ENCODE peak calls at places on chromosomes 6 and 20, in seven cellular contexts. J is testis, V is GM12865, F is lower leg skin, Q is cardiac fibroblast, Y is WTC11, B is RWPE1. I is an unnamed sample.

GRCh38 chr20:10309326-10309725 is 90.7 kb downstream of the SNAP25 start:
- DNase-seq in J (no peak), V (no peak), F (no peak), Q (peak), Y (no peak), B (peak), I (peak)

GRCh38 chr6:14889698-14890593 is 355.9 kb upstream of the JARID2 start:
- DNase-seq in J (no peak), V (no peak), F (no peak), Q (no peak), Y (no peak), B (no peak), I (no peak)

GRCh38 chr20:46099491-46100287 is 9.9 kb upstream of the NCOA5 start:
- DNase-seq in J (peak), V (peak), F (no peak), Q (no peak), Y (peak), B (no peak), I (no peak)

GRCh38 chr6:158595223-158595622 is 35.3 kb downstream of the TMEM181 start:
- DNase-seq in J (no peak), V (peak), F (no peak), Q (peak), Y (no peak), B (peak), I (no peak)

GRCh38 chr6:170189236-170189635 is 101.6 kb downstream of the DLL1 start:
- DNase-seq in J (no peak), V (no peak), F (peak), Q (no peak), Y (no peak), B (no peak), I (no peak)

GRCh38 chr6:1593958-1594314 is 15.8 kb upstream of the FOXC1 start:
- DNase-seq in J (no peak), V (no peak), F (peak), Q (no peak), Y (no peak), B (no peak), I (no peak)

GRCh38 chr20:23349338-23350006 is 1.1 kb upstream of the NXT1 start:
- DNase-seq in J (no peak), V (no peak), F (peak), Q (no peak), Y (no peak), B (no peak), I (no peak)

GRCh38 chr6:1624848-1625341 is 15.2 kb downstream of the FOXC1 start:
- DNase-seq in J (no peak), V (no peak), F (peak), Q (peak), Y (no peak), B (no peak), I (no peak)

GRCh38 chr6:144286503-144287393 is 1.6 kb downstream of the UTRN start:
- DNase-seq in J (peak), V (no peak), F (peak), Q (peak), Y (peak), B (peak), I (peak)

GRCh38 chr20:49344975-49345374 is 67.1 kb upstream of the ZNFX1 start:
- DNase-seq in J (no peak), V (no peak), F (peak), Q (peak), Y (no peak), B (peak), I (peak)

GRCh38 chr6:93581371-93581770 is 162.0 kb upstream of the EPHA7 start:
- DNase-seq in J (no peak), V (no peak), F (no peak), Q (no peak), Y (no peak), B (no peak), I (no peak)

GRCh38 chr6:63410435-63411426 is 90.9 kb upstream of the LGSN start:
- DNase-seq in J (no peak), V (no peak), F (no peak), Q (no peak), Y (no peak), B (no peak), I (no peak)

GRCh38 chr6:81614292-81614691 is 138.2 kb downstream of the TENT5A start:
- DNase-seq in J (no peak), V (no peak), F (no peak), Q (peak), Y (no peak), B (no peak), I (no peak)

GRCh38 chr6:43948527-43949450 is 178.5 kb downstream of the MRPL14 start:
- DNase-seq in J (no peak), V (no peak), F (no peak), Q (peak), Y (no peak), B (no peak), I (no peak)

GRCh38 chr6:37570801-37571200 is 71.1 kb upstream of the CCDC167 start:
- DNase-seq in J (no peak), V (no peak), F (no peak), Q (no peak), Y (peak), B (no peak), I (no peak)

GRCh38 chr6:156427345-156427744 is 349.8 kb upstream of the ARID1B start:
- DNase-seq in J (no peak), V (no peak), F (no peak), Q (peak), Y (no peak), B (peak), I (no peak)

GRCh38 chr6:99434702-99435530 is 9.8 kb upstream of the PNISR start:
- DNase-seq in J (no peak), V (peak), F (no peak), Q (peak), Y (no peak), B (peak), I (peak)

GRCh38 chr20:24328901-24329300 is 140.5 kb upstream of the SYNDIG1 start:
- DNase-seq in J (no peak), V (no peak), F (no peak), Q (no peak), Y (no peak), B (no peak), I (no peak)

GRCh38 chr6:5084192-5084786 is 852 bp upstream of the PPP1R3G start:
- DNase-seq in J (no peak), V (peak), F (peak), Q (no peak), Y (peak), B (no peak), I (no peak)

GRCh38 chr6:85422996-85423395 is 26.9 kb upstream of the NT5E start:
- DNase-seq in J (no peak), V (no peak), F (no peak), Q (no peak), Y (no peak), B (no peak), I (no peak)

GRCh38 chr6:36893976-36894932 is 8.5 kb downstream of the C6orf89 start:
- DNase-seq in J (no peak), V (no peak), F (no peak), Q (no peak), Y (no peak), B (no peak), I (no peak)

GRCh38 chr20:17992847-17993508 is 24.2 kb downstream of the MGME1 start:
- DNase-seq in J (no peak), V (no peak), F (no peak), Q (peak), Y (no peak), B (no peak), I (no peak)

GRCh38 chr20:63643499-63643898 is 9.7 kb downstream of the STMN3 start:
- DNase-seq in J (no peak), V (no peak), F (no peak), Q (no peak), Y (no peak), B (no peak), I (no peak)

GRCh38 chr6:157169656-157170055 is 153.7 kb downstream of the TMEM242 start:
- DNase-seq in J (no peak), V (no peak), F (no peak), Q (no peak), Y (no peak), B (no peak), I (no peak)

GRCh38 chr6:9646346-9647042 is 768.4 kb downstream of the TFAP2A start:
- DNase-seq in J (no peak), V (no peak), F (no peak), Q (peak), Y (no peak), B (no peak), I (peak)

GRCh38 chr6:39314273-39314790 is at the start of gene KCNK17:
- DNase-seq in J (no peak), V (no peak), F (no peak), Q (no peak), Y (no peak), B (no peak), I (no peak)

GRCh38 chr6:108596947-108597346 is 36.2 kb downstream of the FOXO3 start:
- DNase-seq in J (no peak), V (peak), F (no peak), Q (no peak), Y (no peak), B (no peak), I (no peak)

GRCh38 chr20:24340933-24341332 is 128.5 kb upstream of the SYNDIG1 start:
- DNase-seq in J (no peak), V (no peak), F (no peak), Q (no peak), Y (no peak), B (no peak), I (no peak)

GRCh38 chr6:160991411-160992322 is at the start of gene MAP3K4:
- DNase-seq in J (peak), V (peak), F (peak), Q (peak), Y (peak), B (peak), I (no peak)

GRCh38 chr20:51163996-51164600 is 141.2 kb upstream of the KCNG1 start:
- DNase-seq in J (no peak), V (no peak), F (no peak), Q (no peak), Y (no peak), B (no peak), I (no peak)

GRCh38 chr20:5357942-5358341 is 41.2 kb upstream of the PROKR2 start:
- DNase-seq in J (no peak), V (no peak), F (no peak), Q (no peak), Y (no peak), B (no peak), I (no peak)

GRCh38 chr6:169172946-169173345 is 80.7 kb downstream of the THBS2 start:
- DNase-seq in J (no peak), V (no peak), F (peak), Q (peak), Y (no peak), B (no peak), I (no peak)

GRCh38 chr20:46883847-46884246 is 10.8 kb upstream of the EYA2 start:
- DNase-seq in J (no peak), V (no peak), F (no peak), Q (no peak), Y (no peak), B (no peak), I (no peak)

GRCh38 chr6:11430036-11430435 is 107.5 kb upstream of the TMEM170B start:
- DNase-seq in J (peak), V (no peak), F (no peak), Q (no peak), Y (no peak), B (no peak), I (no peak)

GRCh38 chr6:135163440-135163738 is 17.7 kb upstream of the MYB start:
- DNase-seq in J (no peak), V (peak), F (no peak), Q (no peak), Y (no peak), B (no peak), I (no peak)

GRCh38 chr6:89711801-89712200 is 73.3 kb upstream of the LYRM2 start:
- DNase-seq in J (no peak), V (no peak), F (no peak), Q (no peak), Y (no peak), B (no peak), I (no peak)

DNA sequence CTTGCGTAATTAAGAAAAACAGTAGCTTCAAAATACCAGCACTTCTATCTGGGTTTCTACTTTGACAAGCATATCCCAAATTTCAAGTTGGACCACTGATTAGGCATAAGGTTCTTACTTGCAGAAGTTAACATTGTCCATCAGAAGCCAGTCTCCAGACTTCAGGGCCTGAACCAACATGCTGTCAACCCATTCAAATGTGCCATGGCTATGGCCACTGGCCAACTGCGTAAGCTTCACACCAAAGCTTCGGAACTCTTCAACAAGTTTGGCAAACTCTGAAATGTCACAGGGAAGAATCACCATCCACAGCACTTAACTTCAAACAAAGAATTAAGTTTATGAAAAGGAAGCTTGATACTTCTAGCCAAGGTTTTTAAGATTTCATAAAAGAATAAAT is 78.0 kb upstream of the LYRM2 start:
- DNase-seq in J (no peak), V (no peak), F (no peak), Q (no peak), Y (no peak), B (no peak), I (no peak)
- TF ChIP-seq CTCF in J (no peak), V (no peak), F (no peak), Q (no peak), Y (no peak), B (no peak), I (no peak)

GRCh38 chr20:4154958-4155411 is 139.6 kb upstream of the RNF24 start:
- DNase-seq in J (no peak), V (no peak), F (no peak), Q (no peak), Y (no peak), B (no peak), I (no peak)
- TF ChIP-seq CTCF in J (no peak), V (no peak), F (no peak), Q (no peak), Y (no peak), B (no peak), I (no peak)

DNA sequence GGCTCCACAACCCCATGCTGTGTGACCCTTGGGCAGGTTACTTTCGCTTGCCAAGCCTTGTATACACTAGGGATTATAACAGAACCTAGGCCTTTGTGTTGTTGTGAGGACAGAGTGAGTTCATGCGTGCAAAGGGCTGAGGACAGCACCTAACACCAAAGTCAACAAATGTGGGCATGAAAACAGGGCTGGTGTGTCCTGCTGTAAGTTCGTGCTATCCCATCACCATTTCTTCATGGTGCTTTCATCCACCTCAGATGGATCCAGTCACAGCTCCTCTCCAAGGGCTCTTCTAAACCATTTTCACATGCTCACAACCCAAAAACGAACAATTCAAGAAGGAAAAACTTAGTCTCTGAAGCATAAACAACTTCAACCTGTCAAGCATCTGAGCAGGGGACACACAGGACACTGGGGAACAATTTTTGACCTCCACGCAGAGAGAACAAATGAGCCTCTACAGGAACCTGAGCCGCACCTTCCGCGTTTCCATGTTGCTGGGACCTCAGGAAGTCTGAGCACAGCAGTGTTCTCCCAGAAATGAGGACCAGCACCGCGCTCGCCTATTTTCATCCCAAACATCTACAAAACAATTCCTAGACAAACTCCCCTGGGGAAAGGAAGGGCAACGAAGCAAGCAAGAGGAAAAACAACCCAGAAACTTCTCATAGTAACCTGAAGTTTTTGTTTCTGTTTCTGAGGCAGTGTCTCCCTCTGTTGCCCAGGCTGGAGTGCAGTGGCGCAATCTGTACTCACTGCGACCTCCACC is 3.1 kb downstream of the LRP11 start:
- DNase-seq in J (no peak), V (no peak), F (no peak), Q (peak), Y (no peak), B (no peak), I (no peak)
- TF ChIP-seq CTCF in J (no peak), V (no peak), F (no peak), Q (no peak), Y (no peak), B (no peak), I (peak)

GRCh38 chr6:32954212-32954745 is 1.4 kb upstream of the HLA-DMA start:
- DNase-seq in J (no peak), V (no peak), F (no peak), Q (no peak), Y (no peak), B (no peak), I (no peak)

GRCh38 chr6:32956176-32956575 is 3.3 kb upstream of the HLA-DMA start:
- DNase-seq in J (no peak), V (no peak), F (no peak), Q (no peak), Y (no peak), B (no peak), I (no peak)

GRCh38 chr6:32952817-32953739 is at the start of gene HLA-DMA:
- DNase-seq in J (peak), V (peak), F (peak), Q (peak), Y (peak), B (peak), I (peak)

GRCh38 chr6:32953775-32954174 is 878 bp upstream of the HLA-DMA start:
- DNase-seq in J (no peak), V (no peak), F (no peak), Q (no peak), Y (no peak), B (no peak), I (no peak)

GRCh38 chr6:32954983-32955802 is 2.3 kb upstream of the HLA-DMA start:
- DNase-seq in J (no peak), V (peak), F (no peak), Q (peak), Y (peak), B (no peak), I (no peak)
- TF ChIP-seq CTCF in J (no peak), V (peak), F (no peak), Q (peak), Y (no peak), B (no peak), I (peak)

GRCh38 chr6:53152576-53152975 is 3.9 kb upstream of the GCM1 start:
- DNase-seq in J (no peak), V (no peak), F (no peak), Q (no peak), Y (no peak), B (no peak), I (no peak)

GRCh38 chr6:53154071-53154470 is 5.4 kb upstream of the GCM1 start:
- DNase-seq in J (no peak), V (no peak), F (no peak), Q (no peak), Y (no peak), B (no peak), I (no peak)

GRCh38 chr6:53154794-53155193 is 6.2 kb upstream of the GCM1 start:
- DNase-seq in J (no peak), V (no peak), F (no peak), Q (no peak), Y (no peak), B (no peak), I (no peak)

GRCh38 chr6:53148684-53149083 is at the start of gene GCM1:
- DNase-seq in J (no peak), V (no peak), F (no peak), Q (no peak), Y (no peak), B (no peak), I (no peak)

GRCh38 chr6:53151676-53152075 is 3.0 kb upstream of the GCM1 start:
- DNase-seq in J (no peak), V (peak), F (no peak), Q (no peak), Y (peak), B (no peak), I (no peak)
- TF ChIP-seq CTCF in J (no peak), V (peak), F (no peak), Q (peak), Y (peak), B (no peak), I (peak)

GRCh38 chr6:12766365-12766764 is 49.8 kb downstream of the PHACTR1 start:
- DNase-seq in J (no peak), V (no peak), F (no peak), Q (no peak), Y (no peak), B (no peak), I (no peak)
- TF ChIP-seq CTCF in J (no peak), V (no peak), F (no peak), Q (no peak), Y (no peak), B (no peak), I (no peak)

GRCh38 chr20:44461803-44462174 is 13.9 kb upstream of the TTPAL start:
- DNase-seq in J (no peak), V (no peak), F (no peak), Q (no peak), Y (no peak), B (no peak), I (no peak)

GRCh38 chr20:44464514-44464913 is 11.2 kb upstream of the TTPAL start:
- DNase-seq in J (no peak), V (no peak), F (no peak), Q (no peak), Y (no peak), B (no peak), I (no peak)

GRCh38 chr20:44461142-44461802 is 14.4 kb upstream of the TTPAL start:
- DNase-seq in J (no peak), V (no peak), F (no peak), Q (no peak), Y (no peak), B (no peak), I (no peak)

GRCh38 chr20:44463466-44463865 is 12.2 kb upstream of the TTPAL start:
- DNase-seq in J (no peak), V (no peak), F (no peak), Q (no peak), Y (no peak), B (no peak), I (no peak)

DNA sequence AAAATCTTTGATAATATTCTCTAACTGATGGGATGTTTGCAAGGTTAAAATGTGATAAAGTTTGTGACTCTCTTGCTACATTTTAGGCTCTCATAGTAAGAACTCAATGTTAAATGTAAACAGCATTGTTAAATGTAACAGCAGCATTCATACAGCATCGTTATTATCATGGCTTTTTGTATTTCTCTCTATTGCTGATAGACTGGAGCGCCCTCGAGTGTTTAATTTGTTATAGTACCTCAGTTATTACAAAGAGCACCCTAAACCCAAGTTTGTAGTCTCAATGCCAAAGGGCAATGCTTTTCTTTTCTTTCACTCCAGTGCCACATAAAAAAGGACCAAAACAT is 14.9 kb upstream of the TTPAL start:
- DNase-seq in J (peak), V (peak), F (no peak), Q (peak), Y (no peak), B (peak), I (peak)
- TF ChIP-seq CTCF in J (peak), V (peak), F (no peak), Q (peak), Y (no peak), B (peak), I (peak)

GRCh38 chr6:104322849-104323248 is 536.9 kb downstream of the HACE1 start:
- DNase-seq in J (no peak), V (no peak), F (no peak), Q (no peak), Y (no peak), B (no peak), I (no peak)
- TF ChIP-seq CTCF in J (no peak), V (no peak), F (no peak), Q (no peak), Y (no peak), B (no peak), I (no peak)